ENCODE peak calls at places on chromosomes 4 and X, in six cellular contexts. One of them, this sample, is unnamed.

GRCh38 chrX:119391279-119391678 is 7.9 kb upstream of the SLC25A43 start:
- DNase-seq in stimulated activated CD4-positive, alpha-beta T cell treated with anti-CD3 and anti-CD28 coated beads, TNF-alpha, amount 100 ng/mL, for 4 hours: no peak
- DNase-seq in HFF-Myc: no peak
- DNase-seq in T-helper 17 cell: no peak
- DNase-seq in left ventricle myocardium inferior: no peak
- DNase-seq in psoas muscle: no peak
- DNase-seq in this sample: no peak

GRCh38 chrX:2931612-2932011 is 2.5 kb upstream of the ARSD start:
- DNase-seq in stimulated activated CD4-positive, alpha-beta T cell treated with anti-CD3 and anti-CD28 coated beads, TNF-alpha, amount 100 ng/mL, for 4 hours: no peak
- DNase-seq in HFF-Myc: no peak
- DNase-seq in T-helper 17 cell: no peak
- DNase-seq in left ventricle myocardium inferior: no peak
- DNase-seq in psoas muscle: no peak
- DNase-seq in this sample: no peak

GRCh38 chr4:101787917-101788316 is 2.6 kb upstream of the BANK1 start:
- DNase-seq in stimulated activated CD4-positive, alpha-beta T cell treated with anti-CD3 and anti-CD28 coated beads, TNF-alpha, amount 100 ng/mL, for 4 hours: no peak
- DNase-seq in HFF-Myc: no peak
- DNase-seq in T-helper 17 cell: no peak
- DNase-seq in left ventricle myocardium inferior: no peak
- DNase-seq in psoas muscle: no peak
- DNase-seq in this sample: no peak

GRCh38 chr4:159358226-159358625 is 255.3 kb downstream of the RAPGEF2 start:
- DNase-seq in stimulated activated CD4-positive, alpha-beta T cell treated with anti-CD3 and anti-CD28 coated beads, TNF-alpha, amount 100 ng/mL, for 4 hours: no peak
- DNase-seq in HFF-Myc: peak; percentile 10
- DNase-seq in T-helper 17 cell: no peak
- DNase-seq in left ventricle myocardium inferior: no peak
- DNase-seq in psoas muscle: no peak
- DNase-seq in this sample: no peak

GRCh38 chr4:100246697-100247096 is 56.4 kb upstream of the DDIT4L start:
- DNase-seq in stimulated activated CD4-positive, alpha-beta T cell treated with anti-CD3 and anti-CD28 coated beads, TNF-alpha, amount 100 ng/mL, for 4 hours: no peak
- DNase-seq in HFF-Myc: no peak
- DNase-seq in T-helper 17 cell: no peak
- DNase-seq in left ventricle myocardium inferior: no peak
- DNase-seq in psoas muscle: peak; percentile 56
- DNase-seq in this sample: no peak

GRCh38 chr4:119735136-119735770 is 106.6 kb upstream of the PDE5A start:
- DNase-seq in stimulated activated CD4-positive, alpha-beta T cell treated with anti-CD3 and anti-CD28 coated beads, TNF-alpha, amount 100 ng/mL, for 4 hours: no peak
- DNase-seq in HFF-Myc: peak; percentile 91
- DNase-seq in T-helper 17 cell: no peak
- DNase-seq in left ventricle myocardium inferior: no peak
- DNase-seq in psoas muscle: no peak
- DNase-seq in this sample: no peak

GRCh38 chr4:93731448-93731847 is 97.1 kb upstream of the ATOH1 start:
- DNase-seq in stimulated activated CD4-positive, alpha-beta T cell treated with anti-CD3 and anti-CD28 coated beads, TNF-alpha, amount 100 ng/mL, for 4 hours: no peak
- DNase-seq in HFF-Myc: no peak
- DNase-seq in T-helper 17 cell: no peak
- DNase-seq in left ventricle myocardium inferior: no peak
- DNase-seq in psoas muscle: no peak
- DNase-seq in this sample: no peak

GRCh38 chr4:138938371-138938699 is 77.2 kb upstream of the NOCT start:
- DNase-seq in stimulated activated CD4-positive, alpha-beta T cell treated with anti-CD3 and anti-CD28 coated beads, TNF-alpha, amount 100 ng/mL, for 4 hours: no peak
- DNase-seq in HFF-Myc: peak; percentile 33
- DNase-seq in T-helper 17 cell: no peak
- DNase-seq in left ventricle myocardium inferior: no peak
- DNase-seq in psoas muscle: no peak
- DNase-seq in this sample: no peak

GRCh38 chrX:107324493-107325310 is 118.3 kb downstream of the DNAAF6 start:
- DNase-seq in stimulated activated CD4-positive, alpha-beta T cell treated with anti-CD3 and anti-CD28 coated beads, TNF-alpha, amount 100 ng/mL, for 4 hours: no peak
- DNase-seq in HFF-Myc: no peak
- DNase-seq in T-helper 17 cell: no peak
- DNase-seq in left ventricle myocardium inferior: no peak
- DNase-seq in psoas muscle: peak; percentile 16
- DNase-seq in this sample: peak; percentile 51

GRCh38 chr4:94523617-94524016 is 71.9 kb downstream of the PDLIM5 start:
- DNase-seq in stimulated activated CD4-positive, alpha-beta T cell treated with anti-CD3 and anti-CD28 coated beads, TNF-alpha, amount 100 ng/mL, for 4 hours: no peak
- DNase-seq in HFF-Myc: no peak
- DNase-seq in T-helper 17 cell: no peak
- DNase-seq in left ventricle myocardium inferior: no peak
- DNase-seq in psoas muscle: no peak
- DNase-seq in this sample: no peak

GRCh38 chr4:122542411-122543236 is 78.2 kb downstream of the IL21 start:
- DNase-seq in stimulated activated CD4-positive, alpha-beta T cell treated with anti-CD3 and anti-CD28 coated beads, TNF-alpha, amount 100 ng/mL, for 4 hours: no peak
- DNase-seq in HFF-Myc: peak; percentile 39
- DNase-seq in T-helper 17 cell: no peak
- DNase-seq in left ventricle myocardium inferior: no peak
- DNase-seq in psoas muscle: no peak
- DNase-seq in this sample: no peak

GRCh38 chrX:54181196-54181953 is 1.7 kb downstream of the FAM120C start:
- DNase-seq in stimulated activated CD4-positive, alpha-beta T cell treated with anti-CD3 and anti-CD28 coated beads, TNF-alpha, amount 100 ng/mL, for 4 hours: no peak
- DNase-seq in HFF-Myc: no peak
- DNase-seq in T-helper 17 cell: no peak
- DNase-seq in left ventricle myocardium inferior: no peak
- DNase-seq in psoas muscle: no peak
- DNase-seq in this sample: no peak

GRCh38 chr4:25350561-25350960 is 26.5 kb upstream of the ANAPC4 start:
- DNase-seq in stimulated activated CD4-positive, alpha-beta T cell treated with anti-CD3 and anti-CD28 coated beads, TNF-alpha, amount 100 ng/mL, for 4 hours: no peak
- DNase-seq in HFF-Myc: no peak
- DNase-seq in T-helper 17 cell: no peak
- DNase-seq in left ventricle myocardium inferior: no peak
- DNase-seq in psoas muscle: no peak
- DNase-seq in this sample: no peak

GRCh38 chr4:1010522-1011021 is 854 bp upstream of the FGFRL1 start:
- DNase-seq in stimulated activated CD4-positive, alpha-beta T cell treated with anti-CD3 and anti-CD28 coated beads, TNF-alpha, amount 100 ng/mL, for 4 hours: peak; percentile 46
- DNase-seq in HFF-Myc: no peak
- DNase-seq in T-helper 17 cell: peak; percentile 57
- DNase-seq in left ventricle myocardium inferior: peak; percentile 69
- DNase-seq in psoas muscle: peak; percentile 83
- DNase-seq in this sample: peak; percentile 85

GRCh38 chr4:1975880-1976279 is 32.9 kb downstream of the NELFA start:
- DNase-seq in stimulated activated CD4-positive, alpha-beta T cell treated with anti-CD3 and anti-CD28 coated beads, TNF-alpha, amount 100 ng/mL, for 4 hours: no peak
- DNase-seq in HFF-Myc: no peak
- DNase-seq in T-helper 17 cell: no peak
- DNase-seq in left ventricle myocardium inferior: no peak
- DNase-seq in psoas muscle: no peak
- DNase-seq in this sample: no peak

GRCh38 chr4:24856586-24856985 is 56.3 kb downstream of the CCDC149 start:
- DNase-seq in stimulated activated CD4-positive, alpha-beta T cell treated with anti-CD3 and anti-CD28 coated beads, TNF-alpha, amount 100 ng/mL, for 4 hours: no peak
- DNase-seq in HFF-Myc: peak; percentile 54
- DNase-seq in T-helper 17 cell: no peak
- DNase-seq in left ventricle myocardium inferior: no peak
- DNase-seq in psoas muscle: no peak
- DNase-seq in this sample: no peak

This sample was measured in Right ventricle myocardium superior.